ENCODE peak calls at places on chromosomes 11 and 22, in ten cellular contexts. M is transverse colon, E is spleen, R is body of pancreas, J is thoracic aorta, Q is adrenal gland, S is endothelial cell of umbilical vein, U is HL-60, A is lung, T is IMR-90. I is an unnamed sample.

GRCh38 chr22:37019309-37020191 is at the start of the genes MPST and TST:
- DNase-seq in S (peak), J (no peak), E (peak), T (peak), Q (peak), R (peak), M (peak), A (peak), U (peak), I (peak)

GRCh38 chr22:19180740-19181410 is 2.3 kb upstream of the SLC25A1 start:
- DNase-seq in R (no peak), Q (no peak), U (no peak), M (no peak), S (no peak), A (no peak), E (no peak), T (no peak), J (no peak), I (no peak)

GRCh38 chr11:66291706-66292542 is at the start of gene TMEM151A:
- DNase-seq in U (no peak), Q (no peak), M (no peak), S (no peak), E (no peak), J (no peak), T (no peak), R (no peak), A (no peak), I (no peak)

GRCh38 chr11:64745523-64746328 is 1.8 kb upstream of the RASGRP2 start:
- DNase-seq in J (peak), E (peak), A (peak), Q (peak), M (peak), S (peak), R (peak), U (peak), T (peak), I (peak)

GRCh38 chr11:43573233-43573632 is 107.3 kb upstream of the HSD17B12 start:
- DNase-seq in J (no peak), R (no peak), U (peak), E (no peak), T (no peak), S (no peak), A (no peak), Q (peak), M (no peak), I (peak)

GRCh38 chr22:19121631-19122142 is 525 bp downstream of the DGCR2 start:
- DNase-seq in A (peak), Q (peak), S (peak), R (peak), U (peak), T (peak), J (no peak), M (peak), E (peak), I (peak)

GRCh38 chr11:56160217-56160616 is at the start of gene OR8K5:
- DNase-seq in M (no peak), A (no peak), R (no peak), E (no peak), T (no peak), S (no peak), U (no peak), Q (no peak), J (no peak), I (no peak)

GRCh38 chr22:22425366-22425765 is 83.2 kb downstream of the ZNF280B start:
- DNase-seq in U (no peak), S (no peak), E (no peak), Q (no peak), J (no peak), R (no peak), T (no peak), M (no peak), A (no peak), I (no peak)

GRCh38 chr11:9748361-9748970 is 84.6 kb downstream of the SWAP70 start:
- DNase-seq in M (peak), U (peak), T (peak), R (peak), A (peak), Q (peak), J (no peak), S (peak), E (no peak), I (peak)

GRCh38 chr11:112367453-112367852 is 106.8 kb upstream of the PLET1 start:
- DNase-seq in S (no peak), A (no peak), R (no peak), Q (no peak), M (no peak), J (no peak), T (no peak), U (no peak), E (no peak), I (no peak)

GRCh38 chr11:95821640-95822039 is 31.3 kb downstream of the CEP57 start:
- DNase-seq in U (no peak), T (peak), E (no peak), Q (no peak), M (no peak), S (no peak), J (no peak), R (no peak), A (no peak), I (no peak)

GRCh38 chr11:46422588-46422987 is 31.0 kb upstream of the CHRM4 start:
- DNase-seq in J (no peak), R (no peak), U (no peak), M (no peak), E (no peak), Q (no peak), A (no peak), T (peak), S (no peak), I (no peak)

GRCh38 chr11:29334781-29335140 is 682.1 kb downstream of the KCNA4 start:
- DNase-seq in U (no peak), R (no peak), Q (no peak), T (peak), J (no peak), S (no peak), A (no peak), M (no peak), E (no peak), I (no peak)

GRCh38 chr11:813440-814096 is 3.8 kb downstream of the RPLP2 start:
- DNase-seq in R (no peak), J (no peak), A (no peak), M (no peak), Q (no peak), U (no peak), E (no peak), S (no peak), T (no peak), I (no peak)

GRCh38 chr22:19723165-19723989 is at the start of gene GP1BB:
- DNase-seq in M (peak), U (peak), T (no peak), J (no peak), Q (no peak), S (peak), E (no peak), A (no peak), R (peak), I (peak)

GRCh38 chr11:124899376-124900145 is 1.9 kb upstream of the ROBO4 start:
- DNase-seq in A (no peak), Q (no peak), M (no peak), R (no peak), U (no peak), E (no peak), J (no peak), T (no peak), S (peak), I (no peak)

GRCh38 chr11:134701564-134702165 is 289.6 kb upstream of the B3GAT1 start:
- DNase-seq in R (no peak), M (no peak), S (no peak), Q (no peak), U (no peak), E (peak), T (no peak), A (no peak), J (no peak), I (peak)

GRCh38 chr22:23787910-23788309 is 1.1 kb downstream of the SMARCB1 start:
- DNase-seq in R (no peak), U (no peak), E (no peak), M (no peak), S (no peak), Q (no peak), A (no peak), T (no peak), J (no peak), I (no peak)

GRCh38 chr11:111912535-111912934 is at the start of gene HSPB2:
- DNase-seq in E (no peak), S (no peak), M (no peak), R (no peak), U (no peak), A (no peak), T (no peak), J (no peak), Q (no peak), I (no peak)

GRCh38 chr22:45499746-45500145 is 2.9 kb upstream of the FBLN1 start:
- DNase-seq in S (no peak), T (no peak), M (peak), J (no peak), E (no peak), R (no peak), Q (no peak), U (no peak), A (no peak), I (no peak)

GRCh38 chr11:113168358-113168757 is 146.0 kb upstream of the TTC12 start:
- DNase-seq in T (no peak), E (no peak), R (no peak), S (no peak), J (no peak), U (no peak), A (no peak), Q (no peak), M (no peak), I (no peak)

GRCh38 chr11:3969200-3969599 is 113.7 kb downstream of the STIM1 start:
- DNase-seq in A (no peak), Q (no peak), J (no peak), R (no peak), E (no peak), M (no peak), S (no peak), T (no peak), U (no peak), I (no peak)

GRCh38 chr22:31867386-31868153 is 76.8 kb upstream of the YWHAH start:
- DNase-seq in T (no peak), E (no peak), M (no peak), Q (no peak), J (no peak), U (no peak), S (no peak), A (no peak), R (no peak), I (no peak)

GRCh38 chr11:8328848-8329330 is 65.2 kb upstream of the LMO1 start:
- DNase-seq in E (peak), Q (peak), U (peak), R (peak), S (peak), A (peak), M (peak), T (peak), J (peak), I (peak)

GRCh38 chr22:23278883-23279675 is 98.8 kb downstream of the BCR start:
- DNase-seq in E (no peak), U (no peak), R (peak), Q (no peak), T (no peak), S (peak), A (peak), M (peak), J (no peak), I (no peak)

GRCh38 chr22:28075260-28075981 is 156.4 kb upstream of the PITPNB start:
- DNase-seq in E (no peak), U (no peak), Q (peak), T (peak), S (peak), J (no peak), R (peak), A (peak), M (peak), I (no peak)

GRCh38 chr11:102252339-102252891 is 64.9 kb upstream of the BIRC3 start:
- DNase-seq in M (no peak), A (no peak), T (peak), J (no peak), S (no peak), E (no peak), Q (no peak), U (no peak), R (no peak), I (no peak)

GRCh38 chr11:102238287-102238894 is 78.9 kb upstream of the BIRC3 start:
- DNase-seq in J (no peak), R (no peak), U (no peak), M (no peak), S (no peak), E (no peak), Q (no peak), A (no peak), T (no peak), I (no peak)

GRCh38 chr11:121543981-121544380 is 91.2 kb upstream of the SORL1-AS1 start:
- DNase-seq in R (no peak), E (no peak), M (no peak), Q (no peak), S (no peak), U (no peak), J (no peak), A (no peak), T (no peak), I (no peak)

GRCh38 chr11:67600324-67601029 is 6.3 kb upstream of the NDUFV1 start:
- DNase-seq in A (no peak), S (no peak), R (no peak), J (no peak), U (peak), T (no peak), E (peak), M (peak), Q (no peak), I (no peak)

GRCh38 chr11:132935383-132935782 is 596.9 kb downstream of the OPCML start:
- DNase-seq in E (no peak), R (no peak), Q (no peak), A (no peak), J (no peak), U (no peak), M (no peak), T (no peak), S (no peak), I (no peak)

GRCh38 chr22:50169181-50169759 is 1.3 kb upstream of the PANX2 start:
- DNase-seq in U (no peak), T (no peak), R (no peak), J (no peak), S (no peak), A (no peak), Q (no peak), E (peak), M (no peak), I (peak)

GRCh38 chr22:45645150-45645525 is 26.5 kb upstream of the ATXN10 start:
- DNase-seq in M (no peak), U (peak), A (no peak), R (no peak), E (no peak), Q (no peak), J (no peak), T (no peak), S (no peak), I (no peak)

GRCh38 chr11:76783901-76784813 is 1.0 kb downstream of the TSKU start:
- DNase-seq in E (peak), J (no peak), M (peak), S (peak), R (peak), T (peak), Q (peak), U (no peak), A (no peak), I (peak)

GRCh38 chr11:103202048-103202651 is 92.9 kb downstream of the DYNC2H1 start:
- DNase-seq in T (peak), E (no peak), Q (no peak), J (no peak), U (no peak), R (no peak), M (no peak), A (no peak), S (peak), I (peak)

GRCh38 chr11:107493117-107493516 is 35.5 kb upstream of the CWF19L2 start:
- DNase-seq in Q (no peak), R (no peak), J (no peak), M (no peak), T (peak), U (no peak), S (no peak), A (no peak), E (no peak), I (no peak)

GRCh38 chr22:23796461-23796860 is 9.7 kb downstream of the SMARCB1 start:
- DNase-seq in Q (no peak), M (no peak), A (no peak), U (no peak), R (no peak), E (no peak), T (no peak), S (no peak), J (no peak), I (peak)

GRCh38 chr22:36386351-36386899 is 1.3 kb downstream of the MYH9 start:
- DNase-seq in E (peak), M (peak), U (peak), T (no peak), S (peak), R (no peak), Q (peak), A (no peak), J (no peak), I (no peak)

GRCh38 chr11:78248191-78248590 is 59.5 kb downstream of the USP35 start:
- DNase-seq in A (no peak), U (no peak), Q (no peak), S (no peak), E (no peak), M (no peak), R (no peak), T (peak), J (no peak), I (no peak)

GRCh38 chr11:35162795-35163194 is 23.8 kb downstream of the CD44 start:
- DNase-seq in E (no peak), Q (no peak), R (no peak), T (peak), U (peak), A (no peak), J (no peak), S (no peak), M (no peak), I (no peak)
- H3K4me3 ChIP-seq in E (no peak), Q (no peak), R (no peak), T (no peak), U (no peak), A (no peak), J (no peak), S (no peak), M (no peak), I (no peak)

GRCh38 chr11:119830400-119830799 is 101.4 kb upstream of the NECTIN1 start:
- DNase-seq in R (no peak), E (no peak), U (no peak), J (no peak), A (no peak), S (no peak), T (no peak), M (no peak), Q (no peak), I (no peak)

GRCh38 chr11:119828819-119829218 is 99.8 kb upstream of the NECTIN1 start:
- DNase-seq in S (no peak), Q (no peak), E (no peak), T (no peak), U (no peak), A (no peak), M (no peak), R (no peak), J (no peak), I (no peak)

GRCh38 chr11:119828011-119828410 is 99.0 kb upstream of the NECTIN1 start:
- DNase-seq in S (no peak), E (no peak), M (peak), J (no peak), A (no peak), U (no peak), T (no peak), R (no peak), Q (no peak), I (no peak)

GRCh38 chr11:119829407-119829806 is 100.4 kb upstream of the NECTIN1 start:
- DNase-seq in E (no peak), J (no peak), R (no peak), Q (peak), T (no peak), A (no peak), M (no peak), U (no peak), S (no peak), I (no peak)

DNA sequence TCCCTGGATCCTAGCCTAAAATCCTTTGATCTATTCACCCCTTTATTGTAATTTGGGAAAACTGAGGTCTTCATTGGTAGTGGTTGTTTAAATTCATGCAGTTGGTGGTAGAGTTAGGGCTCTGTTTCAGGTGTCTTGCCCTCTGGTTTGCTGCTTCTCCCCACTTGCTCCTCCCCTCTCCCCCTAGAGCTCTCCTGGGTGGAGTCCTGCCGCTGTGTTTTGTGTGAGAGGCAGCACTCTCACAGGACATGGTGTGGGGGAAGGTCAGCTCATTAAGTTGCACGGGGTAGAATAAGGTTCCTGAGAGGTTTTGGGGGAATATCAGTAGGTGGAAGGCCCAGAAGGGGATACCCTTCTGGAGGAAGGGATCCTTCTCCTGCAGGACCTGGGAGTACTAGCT is 98.1 kb upstream of the NECTIN1 start:
- DNase-seq in M (no peak), J (no peak), E (no peak), S (no peak), T (no peak), A (no peak), Q (no peak), R (no peak), U (no peak), I (no peak)
- H3K27ac ChIP-seq in M (no peak), J (no peak), E (no peak), S (no peak), T (no peak), A (no peak), Q (no peak), R (no peak), U (no peak), I (no peak)

DNA sequence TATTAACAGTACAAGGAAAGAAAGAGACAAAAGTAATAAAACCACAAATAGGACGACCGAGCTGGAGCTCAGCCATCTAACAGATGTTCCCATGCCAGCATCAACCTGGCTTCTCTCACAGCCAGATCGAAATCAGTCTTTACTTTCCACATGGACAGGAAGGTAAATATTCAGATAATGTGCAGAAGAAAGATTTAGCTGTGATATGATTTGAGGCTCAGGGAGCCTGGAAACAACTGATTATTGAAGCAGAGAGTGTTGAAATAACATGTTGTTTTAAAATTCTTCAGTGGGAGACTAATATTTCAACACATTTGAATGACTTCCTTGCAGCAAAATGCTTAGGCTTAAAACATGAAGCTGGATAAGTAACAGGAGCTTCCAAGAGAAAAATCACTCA is 546.8 kb downstream of the ETS1 start:
- DNase-seq in R (no peak), M (no peak), U (no peak), Q (no peak), E (no peak), J (no peak), T (no peak), S (peak), A (no peak), I (no peak)
- TF ChIP-seq CTCF in R (no peak), M (no peak), U (no peak), Q (no peak), E (no peak), J (no peak), T (no peak), S (no peak), A (no peak), I (no peak)

DNA sequence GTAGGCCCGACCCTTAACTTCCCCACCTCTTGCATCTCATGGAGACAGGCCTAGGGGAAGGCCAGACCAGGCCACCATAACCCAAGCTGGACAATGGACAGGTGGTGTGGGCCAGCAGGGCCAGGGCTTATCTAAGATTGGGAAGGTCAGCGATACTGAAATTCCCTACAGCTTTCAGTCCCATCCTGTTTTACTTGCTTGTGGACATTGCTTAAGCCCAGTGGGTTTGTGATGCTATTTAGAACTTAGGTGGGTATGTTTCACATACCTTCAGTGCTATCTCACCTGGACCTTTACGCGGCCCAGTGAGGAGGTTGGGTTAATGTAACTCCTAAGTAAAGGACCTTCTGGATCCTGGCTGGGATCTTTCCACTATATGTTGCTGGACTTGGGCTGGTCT is 1.7 kb downstream of the FADS2 start:
- DNase-seq in U (no peak), S (no peak), T (no peak), J (no peak), A (no peak), E (no peak), R (no peak), M (no peak), Q (no peak), I (no peak)
- H3K4me3 ChIP-seq in U (no peak), S (peak), T (no peak), J (peak), A (no peak), E (no peak), R (no peak), M (no peak), Q (no peak), I (peak)

I was measured in cardiac muscle cell.